ENCODE peak calls at places on chromosomes 4 and X, in eight cellular contexts. J is uterus, K is right lobe of liver, L is K562, H is heart left ventricle, E is HCT116, P is tibial nerve, T is transverse colon. W is an unnamed sample.

GRCh38 chr4:112112590-112113170 is 32.6 kb upstream of the FAM241A start:
- DNase-seq in H (no peak), T (no peak), K (no peak), L (no peak), J (no peak), E (no peak), P (no peak), W (no peak)

GRCh38 chrX:110331444-110332025 is 13.7 kb upstream of the AMMECR1 start:
- DNase-seq in P (no peak), H (no peak), K (no peak), J (no peak), E (no peak), L (no peak), T (no peak), W (no peak)

GRCh38 chr4:47852121-47852520 is 14.3 kb upstream of the CORIN start:
- DNase-seq in K (no peak), P (no peak), J (peak), T (no peak), H (no peak), E (no peak), L (no peak), W (no peak)

GRCh38 chr4:118221193-118221800 is 131.5 kb downstream of the PRSS12 start:
- DNase-seq in K (no peak), P (no peak), H (no peak), L (no peak), J (no peak), T (no peak), E (no peak), W (no peak)

GRCh38 chr4:6333301-6334202 is 63.9 kb downstream of the WFS1 start:
- DNase-seq in E (no peak), J (no peak), H (peak), L (peak), P (no peak), K (peak), T (no peak), W (no peak)

GRCh38 chr4:141047228-141047884 is 85.9 kb downstream of the RNF150 start:
- DNase-seq in K (no peak), T (no peak), H (no peak), E (no peak), J (no peak), L (no peak), P (no peak), W (no peak)

GRCh38 chr4:139704915-139705485 is 39.4 kb downstream of the MGST2 start:
- DNase-seq in H (no peak), E (peak), K (no peak), L (peak), P (no peak), T (no peak), J (no peak), W (no peak)

GRCh38 chr4:153919667-153920066 is 130.8 kb upstream of the SFRP2 start:
- DNase-seq in L (no peak), P (no peak), T (no peak), K (no peak), H (no peak), E (no peak), J (no peak), W (no peak)

GRCh38 chrX:112832481-112833095 is 8.0 kb downstream of the AMOT start:
- DNase-seq in H (no peak), J (no peak), K (no peak), E (peak), T (peak), L (no peak), P (no peak), W (peak)

GRCh38 chr4:7435411-7436095 is 823 bp upstream of the PSAPL1 start:
- DNase-seq in P (no peak), E (no peak), T (no peak), H (peak), K (no peak), L (no peak), J (no peak), W (no peak)

GRCh38 chr4:152849350-152849749 is 69.6 kb downstream of the ARFIP1 start:
- DNase-seq in H (no peak), J (no peak), L (no peak), P (no peak), K (no peak), E (no peak), T (no peak), W (no peak)

GRCh38 chr4:142547974-142548373 is 298.1 kb downstream of the INPP4B start:
- DNase-seq in P (no peak), L (no peak), H (no peak), J (no peak), T (no peak), E (no peak), K (no peak), W (no peak)

GRCh38 chr4:184824776-184825393 is 883 bp downstream of the ACSL1 start:
- DNase-seq in H (no peak), P (no peak), J (no peak), T (no peak), L (no peak), E (no peak), K (no peak), W (no peak)

GRCh38 chr4:124146071-124146470 is 566.5 kb downstream of the ANKRD50 start:
- DNase-seq in P (no peak), K (no peak), T (no peak), H (no peak), E (no peak), J (no peak), L (no peak), W (no peak)

GRCh38 chr4:3217771-3218170 is 31.2 kb upstream of the MSANTD1 start:
- DNase-seq in E (no peak), P (no peak), H (no peak), L (no peak), K (no peak), J (no peak), T (no peak), W (no peak)

GRCh38 chrX:71184092-71184491 is 38.9 kb upstream of the GJB1 start:
- DNase-seq in E (no peak), T (no peak), K (no peak), P (no peak), H (no peak), L (no peak), J (no peak), W (no peak)

GRCh38 chrX:68895339-68896250 is 66.8 kb downstream of the EFNB1 start:
- DNase-seq in E (no peak), P (peak), K (no peak), J (peak), T (peak), H (no peak), L (peak), W (no peak)

GRCh38 chr4:157838366-157838765 is 334.5 kb downstream of the GASK1B start:
- DNase-seq in L (no peak), H (no peak), E (no peak), T (no peak), K (no peak), P (no peak), J (no peak), W (no peak)

GRCh38 chr4:16894406-16894805 is 4.0 kb downstream of the LDB2 start:
- DNase-seq in T (no peak), J (no peak), K (no peak), E (no peak), L (no peak), P (no peak), H (no peak), W (no peak)

GRCh38 chr4:3879681-3880594 is 113.8 kb downstream of the ADRA2C start:
- DNase-seq in E (no peak), T (no peak), L (no peak), H (peak), K (no peak), J (no peak), P (no peak), W (peak)

GRCh38 chr4:140609548-140610425 is 41.0 kb upstream of the UCP1 start:
- DNase-seq in P (no peak), H (no peak), L (peak), K (no peak), J (no peak), T (no peak), E (peak), W (no peak)

DNA sequence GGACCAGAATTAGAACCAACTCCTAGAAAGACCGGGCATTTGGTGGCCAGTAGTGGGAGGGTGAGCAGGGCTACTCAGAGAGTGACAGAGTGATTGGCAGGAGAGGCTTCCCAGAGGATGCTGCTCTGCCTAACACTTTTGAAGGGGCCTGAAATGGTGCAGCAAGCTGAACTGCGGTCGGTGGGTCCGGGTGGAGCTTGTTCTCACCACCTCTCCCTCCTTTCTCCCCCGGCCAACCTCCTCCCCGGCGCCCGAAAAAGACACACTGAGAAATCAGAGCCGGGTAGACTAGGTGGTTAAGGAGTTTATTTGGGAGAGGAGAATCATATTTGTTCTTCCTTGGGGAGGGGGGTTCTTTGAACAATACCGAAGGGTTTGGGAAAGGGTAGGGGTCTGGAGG is 1.4 kb upstream of the PRICKLE3 start:
- DNase-seq in J (no peak), H (no peak), L (no peak), P (no peak), K (no peak), T (no peak), E (no peak), W (no peak)
- H3K27ac ChIP-seq in J (no peak), H (no peak), L (peak), P (no peak), K (no peak), T (no peak), E (no peak), W (no peak)

GRCh38 chr4:74583066-74583700 is 138.2 kb downstream of the AREG start:
- DNase-seq in L (no peak), H (no peak), E (no peak), J (no peak), T (no peak), P (no peak), K (no peak), W (no peak)
- TF ChIP-seq CTCF in L (no peak), H (no peak), E (no peak), J (no peak), T (no peak), P (no peak), K (no peak), W (no peak)

GRCh38 chrX:12970691-12971202 is 4.2 kb upstream of the TMSB4X start:
- DNase-seq in J (peak), P (no peak), K (no peak), E (no peak), L (peak), T (no peak), H (no peak), W (peak)
- TF ChIP-seq POLR2A in J (no peak), P (no peak), K (peak), E (no peak), L (no peak), T (no peak), H (no peak), W (no peak)

GRCh38 chr4:176498857-176499256 is 179.1 kb downstream of the SPCS3 start:
- DNase-seq in P (no peak), K (no peak), L (no peak), E (no peak), T (no peak), H (no peak), J (no peak), W (no peak)
- H3K27ac ChIP-seq in P (no peak), K (no peak), L (no peak), E (no peak), T (no peak), H (no peak), J (no peak), W (no peak)

GRCh38 chr4:176102414-176102813 is 36.8 kb downstream of the WDR17 start:
- DNase-seq in H (no peak), T (no peak), L (no peak), P (no peak), J (no peak), E (no peak), K (no peak), W (no peak)

GRCh38 chr4:176099314-176099713 is 33.7 kb downstream of the WDR17 start:
- DNase-seq in J (no peak), E (no peak), T (no peak), L (no peak), K (no peak), H (no peak), P (no peak), W (no peak)
- TF ChIP-seq CTCF in J (no peak), E (no peak), T (no peak), L (no peak), K (no peak), H (no peak), P (no peak), W (no peak)

W was measured in Peyer's patch.